ENCODE peak calls at places on chromosomes 3 and 15, in six cellular contexts. T is endothelial cell, P is cardiac fibroblast, A is GM10248, L is A549, X is progenitor cell of endocrine pancreas. R is an unnamed sample.

GRCh38 chr3:124628865-124629264 is 101.4 kb upstream of the UMPS start:
- DNase-seq in T (no peak), P (no peak), A (no peak), L (no peak), X (no peak), R (no peak)

GRCh38 chr3:33093847-33094246 is 3.1 kb downstream of the GLB1 start:
- DNase-seq in T (no peak), P (no peak), A (no peak), L (no peak), X (no peak), R (no peak)

GRCh38 chr3:46665763-46666470 is 27.6 kb downstream of the ALS2CL start:
- DNase-seq in T (no peak), P (no peak), A (no peak), L (no peak), X (no peak), R (no peak)

GRCh38 chr3:12773724-12774105 is 14.7 kb upstream of the TMEM40 start:
- DNase-seq in T (no peak), P (no peak), A (no peak), L (no peak), X (no peak), R (no peak)

GRCh38 chr3:134364061-134364935 is 9.9 kb downstream of the AMOTL2 start:
- DNase-seq in T (peak), P (peak), A (no peak), L (peak), X (peak), R (peak)

GRCh38 chr15:69820819-69821218 is 276.9 kb downstream of the TLE3 start:
- DNase-seq in T (no peak), P (no peak), A (no peak), L (no peak), X (peak), R (no peak)

GRCh38 chr3:153096611-153097200 is 65.3 kb upstream of the RAP2B start:
- DNase-seq in T (no peak), P (no peak), A (no peak), L (no peak), X (no peak), R (no peak)

GRCh38 chr15:90579213-90579612 is 49.5 kb downstream of the CRTC3 start:
- DNase-seq in T (no peak), P (no peak), A (no peak), L (no peak), X (no peak), R (no peak)

GRCh38 chr3:79154861-79155260 is 612.9 kb downstream of the ROBO1 start:
- DNase-seq in T (no peak), P (no peak), A (no peak), L (no peak), X (no peak), R (no peak)

GRCh38 chr3:122230174-122230573 is 46.7 kb downstream of the CASR start:
- DNase-seq in T (no peak), P (no peak), A (peak), L (no peak), X (no peak), R (no peak)

GRCh38 chr3:105613120-105613519 is 246.4 kb downstream of the ALCAM start:
- DNase-seq in T (no peak), P (peak), A (no peak), L (no peak), X (no peak), R (peak)

GRCh38 chr15:78681306-78682012 is 40.4 kb upstream of the CHRNB4 start:
- DNase-seq in T (no peak), P (no peak), A (no peak), L (no peak), X (no peak), R (no peak)

GRCh38 chr15:32041294-32041693 is 11.0 kb downstream of the CHRNA7 start:
- DNase-seq in T (no peak), P (no peak), A (no peak), L (no peak), X (no peak), R (no peak)

GRCh38 chr15:47460775-47461174 is 256.5 kb upstream of the SEMA6D start:
- DNase-seq in T (no peak), P (no peak), A (no peak), L (no peak), X (no peak), R (no peak)

GRCh38 chr15:39269352-39269751 is 311.5 kb upstream of the THBS1 start:
- DNase-seq in T (no peak), P (no peak), A (no peak), L (no peak), X (no peak), R (no peak)

GRCh38 chr15:89171136-89172072 is 50.0 kb downstream of the RLBP1 start:
- DNase-seq in T (peak), P (peak), A (peak), L (peak), X (peak), R (peak)

GRCh38 chr3:190526787-190527767 is 13.2 kb downstream of the IL1RAP start:
- DNase-seq in T (no peak), P (peak), A (no peak), L (no peak), X (no peak), R (peak)

GRCh38 chr3:54176106-54176505 is 53.8 kb downstream of the CACNA2D3 start:
- DNase-seq in T (no peak), P (peak), A (no peak), L (no peak), X (no peak), R (no peak)

GRCh38 chr15:100696452-100696851 is 94.1 kb downstream of the ASB7 start:
- DNase-seq in T (no peak), P (peak), A (no peak), L (no peak), X (no peak), R (peak)

GRCh38 chr3:71064976-71065763 is 518.4 kb downstream of the FOXP1 start:
- DNase-seq in T (peak), P (no peak), A (peak), L (peak), X (peak), R (peak)

GRCh38 chr3:67090472-67090871 is 92.4 kb downstream of the KBTBD8 start:
- DNase-seq in T (no peak), P (peak), A (no peak), L (no peak), X (no peak), R (peak)

GRCh38 chr3:182315313-182315712 is 478.0 kb upstream of the ATP11B start:
- DNase-seq in T (no peak), P (no peak), A (no peak), L (no peak), X (no peak), R (no peak)

GRCh38 chr15:41487802-41488201 is 5.9 kb upstream of the ITPKA start:
- DNase-seq in T (no peak), P (no peak), A (no peak), L (no peak), X (no peak), R (peak)

GRCh38 chr3:72343078-72343477 is 505.2 kb downstream of the SHQ1 start:
- DNase-seq in T (no peak), P (peak), A (no peak), L (no peak), X (no peak), R (peak)

GRCh38 chr3:175431396-175431795 is 572.3 kb downstream of the NAALADL2 start:
- DNase-seq in T (no peak), P (peak), A (no peak), L (no peak), X (no peak), R (peak)

GRCh38 chr15:98231696-98232440 is 271.4 kb downstream of the ARRDC4 start:
- DNase-seq in T (no peak), P (peak), A (no peak), L (no peak), X (no peak), R (peak)

GRCh38 chr3:97974996-97975395 is 2.8 kb upstream of the RIOX2 start:
- DNase-seq in T (no peak), P (no peak), A (no peak), L (no peak), X (no peak), R (no peak)

GRCh38 chr15:74778599-74778970 is 3.3 kb upstream of the CSK start:
- DNase-seq in T (no peak), P (no peak), A (no peak), L (no peak), X (no peak), R (no peak)

GRCh38 chr3:116034797-116035196 is 410.5 kb downstream of the LSAMP start:
- DNase-seq in T (no peak), P (no peak), A (no peak), L (no peak), X (no peak), R (no peak)

GRCh38 chr3:81726132-81726531 is 35.3 kb downstream of the GBE1 start:
- DNase-seq in T (no peak), P (peak), A (no peak), L (no peak), X (no peak), R (peak)

GRCh38 chr3:23825802-23826201 is 20.0 kb downstream of the UBE2E1 start:
- DNase-seq in T (no peak), P (no peak), A (no peak), L (no peak), X (no peak), R (no peak)

DNA sequence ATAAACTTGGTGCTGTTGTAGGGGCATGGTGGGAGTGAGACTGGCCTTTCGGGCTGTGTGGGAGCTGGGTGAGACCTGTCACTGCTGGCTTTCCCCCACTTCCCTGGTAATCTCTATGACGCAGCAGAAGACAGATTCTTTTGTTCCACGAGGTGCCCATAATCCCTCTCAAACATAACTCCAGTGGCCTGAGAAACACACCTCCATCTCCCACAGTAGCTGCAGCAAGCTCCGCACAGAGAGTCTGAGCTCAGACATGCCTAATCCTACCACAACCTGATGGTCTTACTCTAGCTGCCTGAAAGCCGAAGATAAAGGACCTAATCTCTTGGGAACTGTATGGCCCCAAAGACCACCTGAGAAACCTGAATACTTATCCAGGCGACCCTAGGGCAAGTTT is 225.6 kb upstream of the CRBN start:
- DNase-seq in T (no peak), P (no peak), A (no peak), L (no peak), X (no peak), R (no peak)
- TF ChIP-seq CTCF in T (no peak), P (no peak), A (no peak), L (no peak), X (no peak), R (no peak)

GRCh38 chr3:77320514-77320913 is 280.6 kb downstream of the ROBO2 start:
- DNase-seq in T (no peak), P (peak), A (no peak), L (peak), X (no peak), R (peak)
- TF ChIP-seq CTCF in T (peak), P (peak), A (peak), L (peak), X (peak), R (peak)

GRCh38 chr3:193826126-193826795 is 233.3 kb downstream of the OPA1 start:
- DNase-seq in T (no peak), P (peak), A (no peak), L (peak), X (no peak), R (peak)
- TF ChIP-seq CTCF in T (no peak), P (no peak), A (no peak), L (no peak), X (no peak), R (peak)

GRCh38 chr15:66789029-66790025 is 87.3 kb downstream of the SMAD6 start:
- DNase-seq in T (no peak), P (peak), A (no peak), L (peak), X (no peak), R (peak)
- TF ChIP-seq CTCF in T (no peak), P (peak), A (peak), L (peak), X (peak), R (peak)

DNA sequence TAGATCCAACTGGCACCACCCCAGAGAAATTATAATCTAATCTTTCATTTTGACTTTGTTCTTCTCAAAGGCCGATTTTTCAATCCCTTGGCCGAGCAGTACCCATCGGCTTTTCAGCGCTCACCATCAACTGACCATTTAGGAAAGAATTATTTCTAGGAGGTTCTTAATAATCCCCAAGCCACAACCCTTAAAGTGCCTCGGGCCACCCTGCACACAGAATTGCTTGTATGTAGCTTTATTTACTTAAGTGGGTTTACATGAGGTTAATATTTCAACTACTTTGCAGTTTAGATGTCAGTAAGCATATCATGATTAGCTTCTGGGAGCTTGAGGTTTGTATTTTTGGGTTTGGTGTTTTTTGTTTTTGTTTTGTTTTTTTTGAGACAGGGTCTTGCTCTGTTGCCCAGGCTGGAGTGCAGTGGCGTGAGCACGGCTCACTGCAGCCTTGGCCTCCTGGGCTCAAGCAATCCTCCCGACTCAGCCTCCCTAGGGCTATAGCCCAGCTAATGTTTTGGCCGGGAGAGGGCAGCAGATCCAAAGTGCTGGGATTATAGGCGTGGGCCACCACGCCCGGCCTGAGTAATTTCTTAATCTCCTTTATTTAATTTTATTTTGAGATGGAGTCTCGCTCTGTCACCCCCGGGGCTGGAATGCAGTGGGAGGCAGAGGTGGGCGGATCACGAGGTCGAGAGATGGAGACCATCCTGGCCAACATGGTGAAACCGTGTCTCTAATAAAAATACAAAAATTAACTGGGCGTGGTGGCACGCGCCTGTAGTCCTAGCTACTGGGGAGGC is 801 bp upstream of the CDAN1 start:
- DNase-seq in T (no peak), P (peak), A (no peak), L (peak), X (no peak), R (peak)
- TF ChIP-seq CTCF in T (no peak), P (peak), A (no peak), L (peak), X (no peak), R (peak)

GRCh38 chr15:62758126-62758951 is 284.2 kb upstream of the TPM1 start:
- DNase-seq in T (no peak), P (peak), A (no peak), L (peak), X (no peak), R (peak)

GRCh38 chr15:62756995-62757360 is 285.6 kb upstream of the TPM1 start:
- DNase-seq in T (no peak), P (no peak), A (no peak), L (no peak), X (no peak), R (no peak)

GRCh38 chr15:62757535-62757934 is 285.0 kb upstream of the TPM1 start:
- DNase-seq in T (no peak), P (no peak), A (no peak), L (no peak), X (no peak), R (no peak)

GRCh38 chr15:62760506-62760905 is 282.0 kb upstream of the TPM1 start:
- DNase-seq in T (no peak), P (no peak), A (no peak), L (no peak), X (no peak), R (no peak)

GRCh38 chr15:62758952-62759349 is 283.6 kb upstream of the TPM1 start:
- DNase-seq in T (no peak), P (no peak), A (no peak), L (no peak), X (no peak), R (no peak)
- TF ChIP-seq CTCF in T (no peak), P (no peak), A (no peak), L (no peak), X (no peak), R (no peak)

R was measured in fibroblast of mammary gland.